ENCODE peak calls at places on chromosomes 3 and 15, in nine cellular contexts. S, M, Y, B, P, Q, I, U and G are unnamed samples. For H3K4me1, the result is how much of the 10 kb centered on the place peaks cover.

GRCh38 chr15:44712108-44713005 is 1.0 kb downstream of the B2M start:
- DNase-seq in U (peak), B (no peak), Q (peak), I (peak), P (peak), Y (peak), S (peak), M (peak), G (peak)

GRCh38 chr3:179455954-179456353 is 4.7 kb upstream of the GNB4 start:
- DNase-seq in U (no peak), Q (no peak), S (no peak), P (no peak), I (no peak), M (no peak), Y (no peak), B (no peak), G (no peak)

GRCh38 chr15:90674476-90674875 is 42.7 kb upstream of the BLM start:
- DNase-seq in Y (no peak), B (no peak), P (no peak), I (no peak), M (no peak), Q (no peak), U (no peak), S (no peak), G (peak)

GRCh38 chr15:63023351-63023945 is 19.1 kb upstream of the TPM1 start:
- DNase-seq in S (no peak), B (no peak), Q (no peak), U (no peak), I (no peak), M (no peak), Y (no peak), P (peak), G (no peak)

GRCh38 chr15:31384568-31384967 is 57.9 kb downstream of the KLF13 start:
- DNase-seq in B (no peak), S (no peak), M (no peak), Q (no peak), U (no peak), I (no peak), Y (no peak), P (no peak), G (no peak)

GRCh38 chr3:170717410-170718402 is 131.8 kb upstream of the SLC7A14 start:
- DNase-seq in I (no peak), B (no peak), M (no peak), U (peak), S (no peak), P (peak), Y (no peak), Q (no peak), G (peak)

GRCh38 chr3:129603561-129603942 is 2.9 kb downstream of the PLXND1 start:
- DNase-seq in M (no peak), I (peak), U (no peak), B (no peak), P (no peak), Y (no peak), Q (no peak), S (no peak), G (no peak)

GRCh38 chr15:89799011-89799924 is 15.4 kb downstream of the ANPEP start:
- DNase-seq in Q (no peak), Y (no peak), M (no peak), I (no peak), P (no peak), S (no peak), B (no peak), U (no peak), G (no peak)

GRCh38 chr15:66019826-66020398 is 150.6 kb downstream of the RAB11A start:
- DNase-seq in Q (no peak), S (no peak), M (no peak), Y (no peak), I (no peak), P (no peak), B (no peak), U (no peak), G (no peak)

GRCh38 chr15:29528276-29528675 is 258.7 kb upstream of the NSMCE3 start:
- DNase-seq in M (no peak), Y (peak), S (no peak), B (no peak), U (no peak), I (no peak), P (no peak), Q (no peak), G (no peak)

GRCh38 chr15:29533667-29534066 is 264.0 kb upstream of the NSMCE3 start:
- DNase-seq in I (no peak), S (no peak), B (peak), Y (no peak), M (no peak), U (no peak), P (no peak), Q (no peak), G (no peak)

GRCh38 chr15:29530966-29531365 is 261.3 kb upstream of the NSMCE3 start:
- DNase-seq in P (no peak), U (no peak), S (no peak), Y (no peak), Q (no peak), B (no peak), I (no peak), M (no peak), G (no peak)

GRCh38 chr15:29526802-29527201 is 257.2 kb upstream of the NSMCE3 start:
- DNase-seq in S (no peak), P (no peak), I (no peak), M (no peak), Q (no peak), U (no peak), Y (no peak), B (no peak), G (no peak)

GRCh38 chr15:29529043-29529442 is 259.4 kb upstream of the NSMCE3 start:
- DNase-seq in B (no peak), Y (no peak), M (no peak), S (no peak), U (no peak), Q (no peak), P (no peak), I (no peak), G (no peak)
- H3K4me1 ChIP-seq in B (under half), Y (under half), M (under half), S (under half), U (under half), Q (under half), P (under half), I (under half), G (under half)

GRCh38 chr3:42660898-42661297 is 7.4 kb downstream of the ZBTB47 start:
- DNase-seq in S (no peak), I (no peak), P (no peak), U (peak), Q (no peak), B (peak), M (no peak), Y (no peak), G (peak)

GRCh38 chr3:42662813-42663535 is 9.5 kb downstream of the ZBTB47 start:
- DNase-seq in Y (no peak), Q (no peak), S (no peak), M (no peak), U (peak), B (no peak), I (no peak), P (no peak), G (no peak)

GRCh38 chr3:42660131-42660715 is 6.7 kb downstream of the ZBTB47 start:
- DNase-seq in B (no peak), U (peak), Y (no peak), M (no peak), I (peak), Q (peak), S (no peak), P (peak), G (no peak)

GRCh38 chr3:42662037-42662812 is 8.7 kb downstream of the ZBTB47 start:
- DNase-seq in B (no peak), P (no peak), Y (no peak), S (no peak), M (no peak), Q (no peak), I (peak), U (no peak), G (no peak)

DNA sequence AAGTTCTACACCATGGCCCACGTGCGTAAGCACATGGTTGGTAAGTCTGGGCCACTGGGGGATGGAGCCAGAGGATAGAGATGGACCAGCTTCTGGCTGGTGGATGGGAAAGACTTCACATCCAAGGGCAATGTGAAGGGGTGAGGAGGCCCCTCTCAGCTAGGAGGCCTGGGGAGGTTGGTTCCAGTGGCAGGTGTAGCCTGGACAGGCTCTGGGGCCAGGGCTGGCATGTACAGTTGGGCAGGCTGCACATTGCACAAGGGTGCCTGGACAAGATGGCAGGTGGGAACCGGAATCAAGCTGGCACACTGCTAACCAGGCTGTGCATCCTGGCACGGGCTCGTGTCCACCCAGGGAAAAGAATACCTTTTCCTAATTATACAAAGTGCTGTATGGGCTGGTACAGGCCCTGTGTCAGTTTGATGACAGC is 8.1 kb downstream of the ZBTB47 start:
- DNase-seq in M (no peak), P (no peak), Q (no peak), U (no peak), I (no peak), B (no peak), S (no peak), Y (no peak), G (no peak)
- H3K27ac ChIP-seq in M (no peak), P (no peak), Q (no peak), U (peak), I (peak), B (no peak), S (no peak), Y (no peak), G (no peak)

DNA sequence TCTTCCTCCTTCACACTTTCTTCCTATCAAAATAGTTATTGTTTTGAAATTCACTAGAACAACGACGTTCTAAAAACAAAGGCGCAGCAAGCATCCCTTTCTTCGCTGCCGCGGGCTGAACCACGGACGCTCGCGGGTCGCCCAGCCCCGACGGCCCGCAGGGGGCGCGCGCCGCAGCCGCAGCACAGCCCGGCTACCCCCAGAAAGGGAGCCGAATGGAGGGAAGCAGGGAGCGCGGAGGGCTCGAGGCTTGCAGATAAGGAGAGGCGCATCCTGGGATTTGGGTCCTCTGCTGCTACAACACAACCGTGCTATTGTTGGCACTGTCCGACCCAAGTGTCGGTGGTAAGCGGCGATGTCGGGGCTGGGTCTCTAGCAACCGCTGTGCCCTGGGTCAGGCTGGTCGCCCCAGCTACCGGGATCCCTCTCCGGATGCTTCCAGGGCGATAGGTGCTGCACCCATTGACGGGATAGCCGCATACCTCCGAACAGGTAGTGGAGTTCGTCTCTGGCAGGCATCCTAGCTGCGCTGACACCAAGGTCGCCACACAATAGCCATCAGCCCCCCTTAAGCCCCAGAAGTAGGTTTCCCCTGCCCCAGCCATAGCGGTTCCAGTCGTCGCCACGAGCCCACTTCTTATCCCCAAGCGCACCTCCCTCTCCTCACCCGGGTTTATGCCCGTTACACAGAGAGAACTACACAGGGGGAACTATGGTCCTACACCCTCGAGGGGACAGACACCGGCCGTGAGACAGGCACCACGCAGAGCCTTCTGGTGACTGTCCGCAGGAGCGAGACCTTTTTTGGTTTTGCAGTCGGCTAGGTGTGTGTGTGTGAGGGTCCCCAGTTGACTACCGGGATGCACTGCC is 6.0 kb downstream of the ONECUT1 start:
- DNase-seq in B (peak), M (peak), I (no peak), Q (no peak), Y (no peak), S (peak), U (peak), P (no peak), G (no peak)
- H3K4me3 ChIP-seq in B (peak), M (no peak), I (no peak), Q (no peak), Y (no peak), S (no peak), U (no peak), P (no peak), G (no peak)

DNA sequence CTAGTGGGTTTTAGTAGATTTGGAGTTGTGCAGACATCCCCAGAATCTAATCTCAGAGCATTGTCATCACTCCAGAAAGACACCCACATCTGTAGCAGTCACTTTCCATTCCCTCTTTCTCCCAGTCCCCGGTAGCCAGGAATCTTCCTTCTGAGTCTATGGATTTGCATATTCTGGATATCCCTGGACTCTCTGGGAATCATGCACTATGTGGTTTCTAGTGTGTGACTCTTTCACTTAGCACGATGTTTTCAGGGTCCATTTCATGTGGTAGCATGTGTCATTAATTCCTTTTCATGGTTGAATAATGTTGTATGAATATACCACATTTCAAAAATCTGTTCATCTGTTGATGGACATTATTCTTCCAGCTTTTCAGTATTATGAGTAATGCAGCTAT is 29.3 kb downstream of the FBLN2 start:
- DNase-seq in I (no peak), P (no peak), Y (no peak), U (no peak), M (no peak), Q (no peak), B (no peak), S (peak), G (no peak)
- H3K4me1 ChIP-seq in I (under half), P (under half), Y (under half), U (under half), M (under half), Q (under half), B (under half), S (under half), G (under half)